ENCODE peak calls at places on chromosome 1, in seven cellular contexts. One of them, this sample, is unnamed.

GRCh38 chr1:50681931-50682330 is 258.7 kb upstream of the DMRTA2 start:
- DNase-seq in Peyer's patch: no peak
- DNase-seq in heart left ventricle: no peak
- DNase-seq in A549: no peak
- DNase-seq in K562: no peak
- DNase-seq in adrenal gland: no peak
- DNase-seq in esophagus squamous epithelium: no peak
- DNase-seq in this sample: no peak

GRCh38 chr1:84967666-84968065 is 29.2 kb downstream of the MCOLN2 start:
- DNase-seq in A549: no peak
- DNase-seq in K562: no peak
- DNase-seq in esophagus squamous epithelium: no peak
- DNase-seq in adrenal gland: no peak
- DNase-seq in Peyer's patch: no peak
- DNase-seq in heart left ventricle: no peak
- DNase-seq in this sample: no peak

GRCh38 chr1:171879556-171879955 is 38.3 kb downstream of the DNM3 start:
- DNase-seq in adrenal gland: no peak
- DNase-seq in A549: no peak
- DNase-seq in Peyer's patch: no peak
- DNase-seq in esophagus squamous epithelium: no peak
- DNase-seq in heart left ventricle: no peak
- DNase-seq in K562: no peak
- DNase-seq in this sample: no peak

GRCh38 chr1:20216574-20216973 is 30.3 kb upstream of the PLA2G2C start:
- DNase-seq in Peyer's patch: no peak
- DNase-seq in K562: peak; percentile 45
- DNase-seq in A549: peak; percentile 34
- DNase-seq in esophagus squamous epithelium: no peak
- DNase-seq in adrenal gland: peak; percentile 20
- DNase-seq in heart left ventricle: no peak
- DNase-seq in this sample: no peak

GRCh38 chr1:45914836-45915235 is 111.4 kb downstream of the MAST2 start:
- DNase-seq in K562: no peak
- DNase-seq in adrenal gland: no peak
- DNase-seq in heart left ventricle: no peak
- DNase-seq in esophagus squamous epithelium: no peak
- DNase-seq in A549: no peak
- DNase-seq in Peyer's patch: no peak
- DNase-seq in this sample: no peak

GRCh38 chr1:19067187-19067911 is 110.9 kb upstream of the IFFO2 start:
- DNase-seq in esophagus squamous epithelium: no peak
- DNase-seq in K562: no peak
- DNase-seq in Peyer's patch: no peak
- DNase-seq in adrenal gland: no peak
- DNase-seq in heart left ventricle: no peak
- DNase-seq in A549: peak; percentile 37
- DNase-seq in this sample: peak; percentile 95

GRCh38 chr1:50348449-50349241 is 74.6 kb downstream of the DMRTA2 start:
- DNase-seq in A549: peak; percentile 57
- DNase-seq in heart left ventricle: peak; percentile 36
- DNase-seq in Peyer's patch: peak; percentile 81
- DNase-seq in K562: peak; percentile 77
- DNase-seq in esophagus squamous epithelium: no peak
- DNase-seq in adrenal gland: peak; percentile 79
- DNase-seq in this sample: no peak

GRCh38 chr1:118563969-118564951 is 379.2 kb upstream of the SPAG17 start:
- DNase-seq in A549: no peak
- DNase-seq in esophagus squamous epithelium: no peak
- DNase-seq in adrenal gland: no peak
- DNase-seq in K562: no peak
- DNase-seq in heart left ventricle: no peak
- DNase-seq in Peyer's patch: no peak
- DNase-seq in this sample: no peak

GRCh38 chr1:156508205-156508954 is 7.8 kb upstream of the MEF2D start:
- DNase-seq in heart left ventricle: peak; percentile 81
- DNase-seq in A549: no peak
- DNase-seq in adrenal gland: peak; percentile 72
- DNase-seq in esophagus squamous epithelium: no peak
- DNase-seq in K562: no peak
- DNase-seq in Peyer's patch: peak; percentile 81
- DNase-seq in this sample: no peak

GRCh38 chr1:2310332-2311183 is 80.8 kb downstream of the MORN1 start:
- DNase-seq in K562: no peak
- DNase-seq in adrenal gland: peak; percentile 78
- DNase-seq in heart left ventricle: no peak
- DNase-seq in esophagus squamous epithelium: no peak
- DNase-seq in A549: no peak
- DNase-seq in Peyer's patch: no peak
- DNase-seq in this sample: no peak

GRCh38 chr1:42832636-42833265 is 13.7 kb upstream of the ZNF691 start:
- DNase-seq in heart left ventricle: no peak
- DNase-seq in K562: no peak
- DNase-seq in Peyer's patch: no peak
- DNase-seq in A549: no peak
- DNase-seq in esophagus squamous epithelium: no peak
- DNase-seq in adrenal gland: no peak
- DNase-seq in this sample: no peak

GRCh38 chr1:29330856-29331255 is 94.5 kb downstream of the PTPRU start:
- DNase-seq in K562: no peak
- DNase-seq in adrenal gland: no peak
- DNase-seq in heart left ventricle: no peak
- DNase-seq in A549: no peak
- DNase-seq in esophagus squamous epithelium: no peak
- DNase-seq in Peyer's patch: no peak
- DNase-seq in this sample: no peak

GRCh38 chr1:9359898-9360297 is 67.2 kb downstream of the SPSB1 start:
- DNase-seq in A549: no peak
- DNase-seq in Peyer's patch: no peak
- DNase-seq in adrenal gland: no peak
- DNase-seq in K562: no peak
- DNase-seq in heart left ventricle: no peak
- DNase-seq in esophagus squamous epithelium: no peak
- DNase-seq in this sample: no peak

GRCh38 chr1:184033136-184033469 is 4.4 kb downstream of the COLGALT2 start:
- DNase-seq in Peyer's patch: no peak
- DNase-seq in K562: peak; percentile 46
- DNase-seq in heart left ventricle: no peak
- DNase-seq in adrenal gland: no peak
- DNase-seq in A549: no peak
- DNase-seq in esophagus squamous epithelium: no peak
- DNase-seq in this sample: no peak

GRCh38 chr1:106063510-106063909 is 993.0 kb upstream of the PRMT6 start:
- DNase-seq in A549: no peak
- DNase-seq in adrenal gland: no peak
- DNase-seq in esophagus squamous epithelium: no peak
- DNase-seq in K562: no peak
- DNase-seq in heart left ventricle: no peak
- DNase-seq in Peyer's patch: no peak
- DNase-seq in this sample: no peak

GRCh38 chr1:13992489-13993285 is 292.7 kb downstream of the PRDM2 start:
- DNase-seq in A549: no peak
- DNase-seq in Peyer's patch: no peak
- DNase-seq in esophagus squamous epithelium: no peak
- DNase-seq in K562: no peak
- DNase-seq in adrenal gland: no peak
- DNase-seq in heart left ventricle: no peak
- DNase-seq in this sample: no peak
- TF ChIP-seq CTCF in A549: no peak
- TF ChIP-seq CTCF in Peyer's patch: no peak
- TF ChIP-seq CTCF in esophagus squamous epithelium: no peak
- TF ChIP-seq CTCF in K562: peak; percentile 20
- TF ChIP-seq CTCF in adrenal gland: no peak
- TF ChIP-seq CTCF in heart left ventricle: no peak
- TF ChIP-seq CTCF in this sample: no peak

GRCh38 chr1:228150021-228150457 is 309 bp downstream of the GJC2 start:
- DNase-seq in adrenal gland: no peak
- DNase-seq in esophagus squamous epithelium: no peak
- DNase-seq in Peyer's patch: no peak
- DNase-seq in K562: no peak
- DNase-seq in heart left ventricle: peak; percentile 22
- DNase-seq in A549: no peak
- DNase-seq in this sample: no peak
- H3K4me3 ChIP-seq in adrenal gland: peak overlapping the region; percentile 40
- H3K4me3 ChIP-seq in esophagus squamous epithelium: peak overlapping the region; percentile 14
- H3K4me3 ChIP-seq in Peyer's patch: no peak overlapping the region
- H3K4me3 ChIP-seq in K562: no peak overlapping the region
- H3K4me3 ChIP-seq in heart left ventricle: peak overlapping the region; percentile 48
- H3K4me3 ChIP-seq in A549: no peak overlapping the region
- H3K4me3 ChIP-seq in this sample: no peak overlapping the region

DNA sequence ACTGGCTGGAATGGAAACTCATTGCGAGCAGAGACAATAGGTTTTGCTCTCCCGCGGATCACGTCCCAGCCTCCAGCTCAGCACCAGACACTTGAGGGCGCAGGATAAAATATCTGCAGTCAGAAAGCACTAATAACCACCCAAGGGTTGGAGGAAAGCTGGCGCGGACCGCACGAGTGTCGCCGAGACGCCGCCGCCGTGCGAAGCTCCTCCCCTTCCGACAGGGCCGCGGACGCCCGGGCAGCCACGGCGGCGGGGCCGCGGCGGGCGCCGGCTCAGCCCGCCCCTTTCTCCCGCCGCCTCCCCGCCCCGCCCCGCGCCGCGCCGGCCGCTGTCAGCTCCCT is at the start of gene CMPK1:
- DNase-seq in Peyer's patch: peak; percentile 93
- DNase-seq in A549: peak; percentile 82
- DNase-seq in K562: peak; percentile 90
- DNase-seq in adrenal gland: peak; percentile 85
- DNase-seq in heart left ventricle: peak; percentile 86
- DNase-seq in esophagus squamous epithelium: no peak
- DNase-seq in this sample: peak; percentile 90
- TF ChIP-seq POLR2A in Peyer's patch: no peak
- TF ChIP-seq POLR2A in A549: peak; percentile 78
- TF ChIP-seq POLR2A in K562: peak; percentile 88
- TF ChIP-seq POLR2A in adrenal gland: no peak
- TF ChIP-seq POLR2A in heart left ventricle: no peak
- TF ChIP-seq POLR2A in esophagus squamous epithelium: no peak
- TF ChIP-seq POLR2A in this sample: no peak

GRCh38 chr1:154348429-154349076 is 23.2 kb downstream of the ATP8B2 start:
- DNase-seq in adrenal gland: no peak
- DNase-seq in heart left ventricle: no peak
- DNase-seq in Peyer's patch: no peak
- DNase-seq in A549: peak; percentile 24
- DNase-seq in K562: peak; percentile 84
- DNase-seq in esophagus squamous epithelium: no peak
- DNase-seq in this sample: no peak
- TF ChIP-seq CTCF in adrenal gland: no peak
- TF ChIP-seq CTCF in heart left ventricle: no peak
- TF ChIP-seq CTCF in Peyer's patch: no peak
- TF ChIP-seq CTCF in A549: peak; percentile 20
- TF ChIP-seq CTCF in K562: peak; percentile 86
- TF ChIP-seq CTCF in esophagus squamous epithelium: no peak
- TF ChIP-seq CTCF in this sample: peak; percentile 14

GRCh38 chr1:17185485-17185860 is 19.5 kb upstream of the PADI1 start:
- DNase-seq in K562: no peak
- DNase-seq in Peyer's patch: no peak
- DNase-seq in A549: no peak
- DNase-seq in adrenal gland: no peak
- DNase-seq in esophagus squamous epithelium: no peak
- DNase-seq in heart left ventricle: no peak
- DNase-seq in this sample: no peak

GRCh38 chr1:17183388-17184160 is 21.4 kb upstream of the PADI1 start:
- DNase-seq in A549: no peak
- DNase-seq in Peyer's patch: no peak
- DNase-seq in heart left ventricle: no peak
- DNase-seq in K562: no peak
- DNase-seq in esophagus squamous epithelium: no peak
- DNase-seq in adrenal gland: no peak
- DNase-seq in this sample: no peak

GRCh38 chr1:17184822-17185484 is 20.0 kb upstream of the PADI1 start:
- DNase-seq in esophagus squamous epithelium: no peak
- DNase-seq in adrenal gland: no peak
- DNase-seq in heart left ventricle: no peak
- DNase-seq in K562: no peak
- DNase-seq in A549: no peak
- DNase-seq in Peyer's patch: no peak
- DNase-seq in this sample: no peak

GRCh38 chr1:17184161-17184665 is 20.7 kb upstream of the PADI1 start:
- DNase-seq in heart left ventricle: no peak
- DNase-seq in Peyer's patch: no peak
- DNase-seq in esophagus squamous epithelium: no peak
- DNase-seq in A549: no peak
- DNase-seq in adrenal gland: no peak
- DNase-seq in K562: no peak
- DNase-seq in this sample: no peak

DNA sequence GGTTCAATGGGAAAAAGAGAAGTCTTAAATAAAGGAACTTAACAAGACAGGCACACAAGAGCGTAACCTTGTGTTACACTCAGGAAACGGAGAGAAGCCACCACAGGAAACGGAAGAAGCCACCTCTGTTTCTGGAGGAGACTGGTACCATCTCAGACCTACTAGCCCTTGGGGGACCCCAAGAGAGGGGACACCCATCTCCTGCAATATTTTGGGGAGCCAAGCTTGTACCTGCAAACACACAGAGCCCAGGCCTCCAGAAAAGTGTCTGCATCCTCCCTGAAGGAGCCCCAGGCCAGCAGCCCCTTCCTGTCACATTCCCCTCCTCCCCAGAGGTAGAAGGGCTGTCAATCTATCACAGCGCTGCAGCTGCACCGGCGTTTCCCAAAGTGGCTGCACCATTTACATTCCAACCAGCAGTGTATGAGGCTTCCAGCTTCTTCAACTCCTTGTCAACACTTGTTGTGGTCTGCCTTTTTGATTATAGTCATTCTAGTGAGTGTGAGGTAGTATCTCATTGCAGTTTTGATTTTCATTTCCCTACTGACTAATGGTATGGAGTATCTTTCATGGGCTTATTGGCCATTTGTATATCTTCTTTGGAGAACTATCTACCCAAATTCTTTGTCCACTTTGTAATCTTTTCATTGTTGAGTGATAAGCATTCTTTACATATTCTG is 23.0 kb upstream of the PADI1 start:
- DNase-seq in A549: no peak
- DNase-seq in heart left ventricle: no peak
- DNase-seq in K562: no peak
- DNase-seq in Peyer's patch: no peak
- DNase-seq in adrenal gland: no peak
- DNase-seq in esophagus squamous epithelium: no peak
- DNase-seq in this sample: no peak
- H3K4me3 ChIP-seq in A549: no peak overlapping the region
- H3K4me3 ChIP-seq in heart left ventricle: no peak overlapping the region
- H3K4me3 ChIP-seq in K562: no peak overlapping the region
- H3K4me3 ChIP-seq in Peyer's patch: no peak overlapping the region
- H3K4me3 ChIP-seq in adrenal gland: no peak overlapping the region
- H3K4me3 ChIP-seq in esophagus squamous epithelium: no peak overlapping the region
- H3K4me3 ChIP-seq in this sample: no peak overlapping the region

This sample was measured in right lobe of liver.